ENCODE peak calls at places on chromosome 17, in six cellular contexts. K is SJSA1; D is CD8-positive, alpha-beta T cell; Y is cardiac muscle cell; X is testis; L is fibroblast of lung. O is an unnamed sample.
A peak's percentile ranks its signal among the peaks of the same experiment; 100 is the strongest.

GRCh38 chr17:57892820-57893595 is 43.2 kb upstream of the MRPS23 start:
- DNase-seq in K (peak; percentile 94), D (no peak), Y (peak; percentile 99), X (peak; percentile 89), L (peak; percentile 99), O (peak; percentile 85)

GRCh38 chr17:17900615-17901520 is 64.1 kb upstream of the SREBF1 start:
- DNase-seq in K (peak; percentile 76), D (no peak), Y (peak; percentile 98), X (peak; percentile 90), L (peak; percentile 99), O (peak; percentile 69)

GRCh38 chr17:73983623-73984410 is 219.7 kb upstream of the RPL38 start:
- DNase-seq in K (no peak), D (no peak), Y (no peak), X (no peak), L (no peak), O (no peak)

GRCh38 chr17:979211-979538 is 401 bp downstream of the NXN start:
- DNase-seq in K (no peak), D (no peak), Y (no peak), X (no peak), L (no peak), O (no peak)

GRCh38 chr17:62805234-62805633 is 2.9 kb downstream of the MARCHF10 start:
- DNase-seq in K (no peak), D (no peak), Y (no peak), X (no peak), L (no peak), O (no peak)

GRCh38 chr17:42519546-42520444 is 16.2 kb upstream of the NAGLU start:
- DNase-seq in K (peak; percentile 96), D (no peak), Y (peak; percentile 99), X (peak; percentile 98), L (peak; percentile 99), O (peak; percentile 54)

GRCh38 chr17:63295839-63296590 is 150.1 kb downstream of the CYB561 start:
- DNase-seq in K (no peak), D (no peak), Y (no peak), X (no peak), L (no peak), O (no peak)

GRCh38 chr17:21282231-21282630 is 2.3 kb upstream of the MAP2K3 start:
- DNase-seq in K (peak; percentile 87), D (no peak), Y (peak; percentile 93), X (no peak), L (peak; percentile 93), O (no peak)

GRCh38 chr17:10198509-10199249 is at the start of gene GAS7:
- DNase-seq in K (peak; percentile 18), D (peak; percentile 8), Y (peak; percentile 56), X (peak; percentile 75), L (no peak), O (peak; percentile 68)

GRCh38 chr17:15351925-15352324 is 10.5 kb upstream of the TEKT3 start:
- DNase-seq in K (no peak), D (no peak), Y (peak; percentile 87), X (peak; percentile 31), L (peak; percentile 92), O (peak; percentile 75)

GRCh38 chr17:74872313-74873035 is at the start of gene FDXR:
- DNase-seq in K (peak; percentile 70), D (peak; percentile 16), Y (no peak), X (no peak), L (no peak), O (no peak)

GRCh38 chr17:81941484-81942166 is 4.5 kb upstream of the PYCR1 start:
- DNase-seq in K (no peak), D (no peak), Y (no peak), X (no peak), L (no peak), O (no peak)

GRCh38 chr17:75698659-75699058 is 22.6 kb upstream of the ITGB4 start:
- DNase-seq in K (no peak), D (no peak), Y (no peak), X (no peak), L (no peak), O (no peak)

GRCh38 chr17:61662771-61663170 is 71.8 kb upstream of the NACA2 start:
- DNase-seq in K (no peak), D (no peak), Y (no peak), X (no peak), L (peak; percentile 12), O (no peak)

GRCh38 chr17:66458782-66459181 is 156.4 kb downstream of the PRKCA start:
- DNase-seq in K (no peak), D (no peak), Y (no peak), X (no peak), L (no peak), O (no peak)

GRCh38 chr17:57955183-57955952 is at the start of gene CUEDC1:
- DNase-seq in K (peak; percentile 38), D (peak; percentile 41), Y (peak; percentile 70), X (peak; percentile 68), L (peak; percentile 48), O (peak; percentile 83)

GRCh38 chr17:56325561-56325960 is 172.3 kb downstream of the ANKFN1 start:
- DNase-seq in K (no peak), D (no peak), Y (no peak), X (no peak), L (no peak), O (no peak)

GRCh38 chr17:37359682-37360188 is 16.1 kb upstream of the C17orf78 start:
- DNase-seq in K (no peak), D (no peak), Y (no peak), X (no peak), L (no peak), O (no peak)

GRCh38 chr17:6796887-6797490 is 21.0 kb downstream of the FBXO39 start:
- DNase-seq in K (peak; percentile 6), D (no peak), Y (no peak), X (no peak), L (no peak), O (no peak)

GRCh38 chr17:37813753-37814152 is 68.9 kb upstream of the HNF1B start:
- DNase-seq in K (peak; percentile 90), D (no peak), Y (no peak), X (no peak), L (peak; percentile 42), O (no peak)

GRCh38 chr17:69860142-69860680 is 214.8 kb upstream of the KCNJ16 start:
- DNase-seq in K (no peak), D (no peak), Y (no peak), X (no peak), L (no peak), O (no peak)

GRCh38 chr17:78875738-78876597 is 27.0 kb downstream of the CEP295NL start:
- DNase-seq in K (peak; percentile 67), D (no peak), Y (peak; percentile 41), X (no peak), L (peak; percentile 30), O (no peak)

GRCh38 chr17:78651551-78651950 is 74.4 kb upstream of the DNAH17 start:
- DNase-seq in K (no peak), D (no peak), Y (peak; percentile 12), X (no peak), L (no peak), O (no peak)

GRCh38 chr17:36825956-36826350 is 111.3 kb upstream of the LHX1 start:
- DNase-seq in K (no peak), D (no peak), Y (no peak), X (no peak), L (no peak), O (no peak)

GRCh38 chr17:17315142-17315821 is 12.1 kb downstream of the NT5M start:
- DNase-seq in K (no peak), D (no peak), Y (no peak), X (no peak), L (no peak), O (peak; percentile 34)

GRCh38 chr17:77436058-77436442 is 295.3 kb downstream of the SEC14L1 start:
- DNase-seq in K (no peak), D (no peak), Y (peak; percentile 82), X (no peak), L (peak; percentile 74), O (no peak)
- H3K4me1 ChIP-seq in K (peaks cover 50% of the 10 kb centered on the region), D (peaks cover 83% of the 10 kb centered on the region), Y (peaks cover 69% of the 10 kb centered on the region), X (peaks cover 78% of the 10 kb centered on the region), L (peaks cover 63% of the 10 kb centered on the region), O (peaks cover 9% of the 10 kb centered on the region)

GRCh38 chr17:49738456-49739163 is 25.3 kb downstream of the FAM117A start:
- DNase-seq in K (no peak), D (no peak), Y (no peak), X (no peak), L (no peak), O (no peak)

GRCh38 chr17:49741009-49741691 is 22.8 kb downstream of the FAM117A start:
- DNase-seq in K (no peak), D (no peak), Y (peak; percentile 36), X (no peak), L (peak; percentile 15), O (no peak)

GRCh38 chr17:49742256-49742655 is 21.7 kb downstream of the FAM117A start:
- DNase-seq in K (no peak), D (no peak), Y (peak; percentile 59), X (no peak), L (no peak), O (no peak)

GRCh38 chr17:49741692-49742076 is 22.2 kb downstream of the FAM117A start:
- DNase-seq in K (no peak), D (no peak), Y (no peak), X (no peak), L (no peak), O (no peak)

GRCh38 chr17:49739662-49740271 is 24.2 kb downstream of the FAM117A start:
- DNase-seq in K (no peak), D (peak; percentile 94), Y (peak; percentile 84), X (peak; percentile 52), L (peak; percentile 21), O (peak; percentile 98)
- H3K4me1 ChIP-seq in K (no peaks in the 10 kb centered on the region), D (peaks cover 83% of the 10 kb centered on the region), Y (peaks cover 53% of the 10 kb centered on the region), X (peaks cover 31% of the 10 kb centered on the region), L (peaks cover 6% of the 10 kb centered on the region), O (no peaks in the 10 kb centered on the region)

GRCh38 chr17:68428498-68429172 is 28.7 kb downstream of the WIPI1 start:
- DNase-seq in K (no peak), D (no peak), Y (no peak), X (no peak), L (no peak), O (no peak)
- H3K4me1 ChIP-seq in K (no peaks in the 10 kb centered on the region), D (no peaks in the 10 kb centered on the region), Y (no peaks in the 10 kb centered on the region), X (no peaks in the 10 kb centered on the region), L (no peaks in the 10 kb centered on the region), O (no peaks in the 10 kb centered on the region)

GRCh38 chr17:76700290-76700626 is 10.5 kb downstream of the MXRA7 start:
- DNase-seq in K (no peak), D (no peak), Y (no peak), X (no peak), L (no peak), O (no peak)

GRCh38 chr17:76700627-76701470 is 9.9 kb downstream of the MXRA7 start:
- DNase-seq in K (peak; percentile 87), D (no peak), Y (peak; percentile 80), X (peak; percentile 67), L (peak; percentile 77), O (peak; percentile 60)

GRCh38 chr17:76702941-76703637 is 7.7 kb downstream of the MXRA7 start:
- DNase-seq in K (no peak), D (no peak), Y (no peak), X (peak; percentile 54), L (no peak), O (no peak)

GRCh38 chr17:76704799-76705198 is 6.0 kb downstream of the MXRA7 start:
- DNase-seq in K (no peak), D (no peak), Y (no peak), X (no peak), L (no peak), O (no peak)

DNA sequence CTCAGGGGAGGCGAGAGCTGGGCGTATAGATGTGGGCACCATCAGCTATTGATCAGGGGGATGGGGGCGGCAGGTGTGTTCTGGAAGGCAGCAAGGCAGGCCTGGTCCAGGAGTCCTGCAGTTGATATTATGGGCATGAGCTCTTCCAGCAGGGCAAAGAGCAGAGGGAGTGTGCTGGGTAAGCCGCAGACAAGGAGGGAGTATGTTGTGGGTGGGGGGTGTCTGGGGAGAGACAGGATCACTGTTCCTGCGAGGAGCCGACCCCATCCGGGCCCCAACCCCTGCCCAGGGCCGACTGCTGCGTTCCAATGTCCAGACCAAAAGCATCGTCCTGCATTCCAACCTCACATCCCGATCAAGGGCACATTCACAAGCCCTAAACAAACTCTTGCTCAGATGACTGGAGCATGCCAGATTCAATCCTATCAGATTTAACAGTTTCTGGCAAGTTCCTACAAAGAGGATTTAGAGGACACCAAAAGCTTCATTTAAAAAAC is 9.2 kb downstream of the MXRA7 start:
- DNase-seq in K (no peak), D (no peak), Y (no peak), X (no peak), L (no peak), O (no peak)
- H3K4me1 ChIP-seq in K (peaks cover 61% of the 10 kb centered on the region), D (no peaks in the 10 kb centered on the region), Y (peaks cover 51% of the 10 kb centered on the region), X (peaks cover 77% of the 10 kb centered on the region), L (peaks cover 29% of the 10 kb centered on the region), O (peaks cover 28% of the 10 kb centered on the region)

O was measured in Peyer's patch.